ENCODE peak calls at places on chromosomes 3 and 15, in four cellular contexts. A, W, Q and J are unnamed samples.
A peak's percentile ranks its signal among the peaks of the same experiment; 100 is the strongest.

GRCh38 chr3:140206196-140207040 is 271.4 kb downstream of the CLSTN2 start:
- DNase-seq in A (no peak), W (no peak), Q (no peak), J (no peak)

GRCh38 chr3:51718547-51719412 is 11.9 kb downstream of the GRM2 start:
- DNase-seq in A (peak; percentile 64), W (peak; percentile 92), Q (peak; percentile 23), J (peak; percentile 84)

GRCh38 chr3:10706156-10707088 is 109.6 kb upstream of the SLC6A11 start:
- DNase-seq in A (no peak), W (no peak), Q (no peak), J (no peak)

GRCh38 chr3:112980080-112980479 is 5.2 kb upstream of the CD200R1 start:
- DNase-seq in A (peak; percentile 25), W (no peak), Q (no peak), J (no peak)

GRCh38 chr3:122793568-122794416 is at the start of gene HSPBAP1:
- DNase-seq in A (peak; percentile 84), W (peak; percentile 94), Q (peak; percentile 68), J (peak; percentile 89)

GRCh38 chr15:51837784-51838183 is 8.3 kb downstream of the TMOD3 start:
- DNase-seq in A (no peak), W (no peak), Q (peak; percentile 53), J (no peak)

GRCh38 chr15:78035319-78035718 is 42.2 kb downstream of the TBC1D2B start:
- DNase-seq in A (no peak), W (no peak), Q (no peak), J (no peak)

GRCh38 chr15:65101891-65102708 is 12.9 kb downstream of the UBAP1L start:
- DNase-seq in A (no peak), W (peak; percentile 84), Q (no peak), J (no peak)

GRCh38 chr3:10286596-10287295 is 6.0 kb downstream of the GHRL start:
- DNase-seq in A (peak; percentile 70), W (peak; percentile 75), Q (no peak), J (peak; percentile 88)

GRCh38 chr3:53764376-53764775 is 81.8 kb downstream of the CHDH start:
- DNase-seq in A (no peak), W (no peak), Q (no peak), J (no peak)

GRCh38 chr3:4504340-4505261 is 11.5 kb downstream of the ITPR1 start:
- DNase-seq in A (no peak), W (no peak), Q (no peak), J (no peak)

GRCh38 chr3:67048716-67049076 is 50.6 kb downstream of the KBTBD8 start:
- DNase-seq in A (no peak), W (no peak), Q (peak; percentile 35), J (no peak)

GRCh38 chr3:184388164-184388935 is 8.5 kb downstream of the CHRD start:
- DNase-seq in A (no peak), W (no peak), Q (no peak), J (no peak)

GRCh38 chr3:29100292-29100691 is 180.6 kb upstream of the RBMS3 start:
- DNase-seq in A (no peak), W (no peak), Q (no peak), J (no peak)

GRCh38 chr3:7978104-7978457 is 523.5 kb upstream of the LMCD1 start:
- DNase-seq in A (no peak), W (no peak), Q (no peak), J (no peak)

GRCh38 chr15:46091860-46092450 is 457.1 kb downstream of the SQOR start:
- DNase-seq in A (peak; percentile 12), W (peak; percentile 59), Q (no peak), J (peak; percentile 20)

GRCh38 chr15:63597033-63597790 is at the start of gene FBXL22:
- DNase-seq in A (no peak), W (no peak), Q (no peak), J (no peak)

GRCh38 chr3:102586485-102586884 is 151.7 kb downstream of the ZPLD1 start:
- DNase-seq in A (no peak), W (no peak), Q (no peak), J (no peak)

GRCh38 chr3:14258906-14259904 is 80.6 kb downstream of the LSM3 start:
- DNase-seq in A (no peak), W (no peak), Q (no peak), J (no peak)

GRCh38 chr15:100787567-100787941 is 92.1 kb upstream of the ALDH1A3 start:
- DNase-seq in A (no peak), W (no peak), Q (no peak), J (no peak)

GRCh38 chr3:190384241-190384863 is 3.6 kb upstream of the CLDN16 start:
- DNase-seq in A (peak; percentile 83), W (no peak), Q (peak; percentile 19), J (no peak)

GRCh38 chr3:190586631-190587000 is 72.7 kb downstream of the IL1RAP start:
- DNase-seq in A (no peak), W (no peak), Q (no peak), J (no peak)

GRCh38 chr3:27500051-27500450 is 15.9 kb upstream of the SLC4A7 start:
- DNase-seq in A (no peak), W (no peak), Q (no peak), J (no peak)

GRCh38 chr3:16441306-16441898 is 72.1 kb downstream of the RFTN1 start:
- DNase-seq in A (no peak), W (no peak), Q (no peak), J (no peak)

GRCh38 chr3:25849641-25850040 is 59.8 kb downstream of the OXSM start:
- DNase-seq in A (no peak), W (no peak), Q (no peak), J (no peak)

GRCh38 chr3:50212502-50212901 is 7.4 kb downstream of the SLC38A3 start:
- DNase-seq in A (no peak), W (no peak), Q (no peak), J (no peak)

GRCh38 chr3:138509586-138509985 is 75.2 kb downstream of the ESYT3 start:
- DNase-seq in A (no peak), W (no peak), Q (no peak), J (no peak)

GRCh38 chr3:149356044-149356592 is 21.3 kb downstream of the TM4SF1 start:
- DNase-seq in A (peak; percentile 99), W (no peak), Q (no peak), J (no peak)

GRCh38 chr3:112092439-112093179 is 6.4 kb downstream of the C3orf52 start:
- DNase-seq in A (no peak), W (no peak), Q (no peak), J (no peak)

GRCh38 chr15:81292516-81293001 is 31.4 kb downstream of the STARD5 start:
- DNase-seq in A (no peak), W (no peak), Q (peak; percentile 74), J (no peak)

GRCh38 chr3:98185180-98185579 is 18.7 kb downstream of the OR5H15 start:
- DNase-seq in A (no peak), W (no peak), Q (no peak), J (peak; percentile 20)

GRCh38 chr3:49669352-49669751 is 4.8 kb upstream of the APEH start:
- DNase-seq in A (no peak), W (no peak), Q (no peak), J (no peak)

GRCh38 chr3:52663098-52663497 is 22.6 kb downstream of the PBRM1 start:
- DNase-seq in A (no peak), W (no peak), Q (no peak), J (no peak)

GRCh38 chr3:185549651-185550111 is 2.7 kb downstream of the LIPH start:
- DNase-seq in A (peak; percentile 25), W (no peak), Q (no peak), J (no peak)

GRCh38 chr15:92619380-92620101 is 36.0 kb downstream of the FAM174B start:
- DNase-seq in A (no peak), W (no peak), Q (no peak), J (no peak)

GRCh38 chr3:58383476-58383875 is 50.2 kb downstream of the PDHB start:
- DNase-seq in A (no peak), W (no peak), Q (no peak), J (no peak)

DNA sequence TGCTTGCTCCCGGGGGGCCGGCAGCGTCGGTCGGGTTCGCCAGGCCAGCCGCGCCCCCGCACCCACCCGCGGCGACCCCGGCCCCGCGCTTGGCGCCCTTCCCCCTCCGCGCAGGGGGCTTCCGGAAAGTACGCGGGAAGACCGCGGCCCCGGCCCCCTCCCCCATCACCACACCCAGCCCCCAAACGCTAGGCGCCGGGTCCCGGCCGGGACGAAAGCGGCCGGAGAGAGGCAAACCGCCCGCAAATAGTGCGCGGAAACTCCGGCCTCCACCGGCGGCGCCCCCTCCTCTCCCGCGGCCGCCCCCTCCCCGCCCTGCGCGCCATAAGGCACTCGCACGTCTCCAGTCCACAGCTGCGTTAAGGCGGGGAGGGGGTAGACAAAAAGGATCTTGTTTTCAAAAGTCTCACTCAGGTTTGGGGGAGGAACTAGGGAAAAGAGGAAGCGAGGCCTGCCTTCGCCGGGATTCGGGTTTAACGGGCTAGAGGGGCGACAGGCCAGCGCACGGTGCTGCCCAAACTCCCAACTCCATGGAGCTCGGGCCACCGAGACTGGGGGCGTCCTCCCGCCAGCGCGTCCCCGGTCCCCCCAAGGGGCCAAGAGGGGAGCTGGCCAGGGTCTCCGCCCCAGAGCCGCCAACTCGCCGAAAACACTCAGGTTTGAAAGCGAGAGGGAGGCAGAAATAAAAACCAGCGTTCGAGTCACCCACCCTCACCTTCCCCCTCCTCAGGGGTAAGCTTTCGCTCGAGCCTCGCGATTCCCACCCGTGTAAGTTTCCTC is 1.8 kb downstream of the ANP32A start:
- DNase-seq in A (peak; percentile 24), W (peak; percentile 70), Q (no peak), J (peak; percentile 38)
- H3K4me3 ChIP-seq in A (peak overlapping the region; percentile 83), W (peak overlapping the region; percentile 93), Q (peak overlapping the region; percentile 98), J (peak overlapping the region; percentile 90)

GRCh38 chr3:63724987-63725386 is 72.5 kb downstream of the SNTN start:
- DNase-seq in A (no peak), W (no peak), Q (no peak), J (peak; percentile 32)
- H3K9ac ChIP-seq in A (no peak overlapping the region), W (no peak overlapping the region), Q (no peak overlapping the region), J (no peak overlapping the region)

DNA sequence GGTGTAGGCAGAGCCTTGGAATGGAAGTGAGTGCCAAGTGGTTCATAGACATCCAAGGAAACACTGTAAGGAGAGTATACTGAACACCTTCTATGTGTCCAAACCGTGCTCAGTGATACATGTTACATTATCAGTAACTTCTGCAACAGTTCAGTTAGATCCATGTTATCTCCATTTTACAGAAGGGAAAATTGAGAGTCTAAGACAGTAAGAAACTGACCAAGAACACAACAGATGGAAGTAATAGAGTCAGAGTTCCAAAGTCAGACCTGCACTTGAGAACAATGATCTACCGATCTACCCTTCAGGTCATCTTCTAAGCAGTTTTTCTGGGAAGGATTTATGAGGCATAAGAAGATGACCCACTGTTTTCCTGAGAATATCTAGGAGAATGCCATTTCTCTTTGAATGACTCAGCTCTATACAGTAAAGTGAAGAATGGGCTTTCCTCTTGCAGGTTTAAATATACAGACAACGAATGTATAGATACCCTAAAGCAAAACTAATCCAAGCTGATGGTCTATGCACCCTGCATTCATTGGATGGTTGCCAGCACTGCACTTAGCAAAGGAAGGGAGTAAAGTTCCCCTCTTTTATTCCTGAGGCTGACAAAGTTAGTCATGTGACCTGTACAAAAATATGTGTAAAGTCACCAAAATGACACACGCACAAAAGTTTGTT is 604.1 kb upstream of the MDFIC2 start:
- DNase-seq in A (peak; percentile 69), W (no peak), Q (no peak), J (no peak)
- TF ChIP-seq SUZ12 in A (no peak), W (no peak), Q (no peak), J (no peak)

GRCh38 chr3:129343643-129344360 is 65.1 kb downstream of the HMCES start:
- DNase-seq in A (no peak), W (peak; percentile 85), Q (no peak), J (no peak)

GRCh38 chr3:129345281-129345680 is 66.6 kb downstream of the HMCES start:
- DNase-seq in A (no peak), W (no peak), Q (no peak), J (no peak)

GRCh38 chr3:129346690-129347440 is 68.2 kb downstream of the HMCES start:
- DNase-seq in A (no peak), W (no peak), Q (no peak), J (no peak)

GRCh38 chr3:129345971-129346370 is 67.3 kb downstream of the HMCES start:
- DNase-seq in A (no peak), W (no peak), Q (no peak), J (no peak)

GRCh38 chr3:129344540-129345220 is 66.0 kb downstream of the HMCES start:
- DNase-seq in A (no peak), W (peak; percentile 86), Q (no peak), J (peak; percentile 57)
- H3K4me3 ChIP-seq in A (no peak overlapping the region), W (peak overlapping the region; percentile 35), Q (no peak overlapping the region), J (peak overlapping the region; percentile 47)